ENCODE peak calls at places on chromosome 9, in four cellular contexts. U is neural progenitor cell, S is A549, I is H9. O is an unnamed sample.

GRCh38 chr9:33170464-33171156 is 3.5 kb upstream of the B4GALT1 start:
- DNase-seq in S (no peak), I (peak), U (peak), O (no peak)

GRCh38 chr9:71909887-71910601 is 949 bp downstream of the ABHD17B start:
- DNase-seq in I (peak), U (peak), S (peak), O (peak)

GRCh38 chr9:124906966-124907365 is 33.9 kb downstream of the GOLGA1 start:
- DNase-seq in I (no peak), U (no peak), S (no peak), O (no peak)

GRCh38 chr9:110502842-110503241 is 76.7 kb downstream of the SVEP1 start:
- DNase-seq in U (no peak), S (no peak), I (no peak), O (no peak)

GRCh38 chr9:125889122-125889523 is 141.9 kb downstream of the PBX3 start:
- DNase-seq in S (no peak), I (no peak), U (peak), O (no peak)

GRCh38 chr9:81814794-81815464 is 113.3 kb upstream of the SPATA31D4 start:
- DNase-seq in I (no peak), U (peak), S (no peak), O (no peak)

GRCh38 chr9:101495810-101496209 is 37.8 kb upstream of the RNF20 start:
- DNase-seq in U (no peak), I (no peak), S (no peak), O (no peak)

GRCh38 chr9:91433180-91433579 is 9.5 kb upstream of the NFIL3 start:
- DNase-seq in U (no peak), I (no peak), S (peak), O (no peak)

GRCh38 chr9:94065535-94065961 is 18.7 kb upstream of the PTPDC1 start:
- DNase-seq in I (peak), S (peak), U (peak), O (peak)

GRCh38 chr9:131521203-131521602 is 9.9 kb downstream of the UCK1 start:
- DNase-seq in U (no peak), I (no peak), S (no peak), O (no peak)

GRCh38 chr9:98862936-98863335 is 55.5 kb downstream of the GALNT12 start:
- DNase-seq in U (no peak), S (no peak), I (no peak), O (no peak)

GRCh38 chr9:129102791-129103594 is 7.6 kb downstream of the CRAT start:
- DNase-seq in U (peak), I (peak), S (peak), O (no peak)

GRCh38 chr9:98419260-98419603 is 163.8 kb upstream of the TBC1D2 start:
- DNase-seq in I (no peak), S (no peak), U (no peak), O (no peak)

GRCh38 chr9:129321511-129322021 is 143.5 kb upstream of the IER5L start:
- DNase-seq in S (no peak), I (peak), U (no peak), O (no peak)

GRCh38 chr9:911003-911402 is 65.5 kb upstream of the DMRT3 start:
- DNase-seq in S (no peak), U (no peak), I (peak), O (no peak)

GRCh38 chr9:105242557-105242956 is 1.9 kb upstream of the SLC44A1 start:
- DNase-seq in I (no peak), U (no peak), S (no peak), O (no peak)

GRCh38 chr9:20872340-20872977 is 159.0 kb downstream of the HACD4 start:
- DNase-seq in U (peak), I (no peak), S (no peak), O (no peak)

GRCh38 chr9:97895695-97896332 is 26.5 kb downstream of the TRMO start:
- DNase-seq in I (peak), U (peak), S (peak), O (no peak)

GRCh38 chr9:138112791-138113600 is 235.4 kb downstream of the CACNA1B start:
- DNase-seq in S (no peak), U (no peak), I (peak), O (no peak)

GRCh38 chr9:93166699-93167098 is 17.2 kb upstream of the WNK2 start:
- DNase-seq in I (no peak), S (no peak), U (no peak), O (no peak)

GRCh38 chr9:21556581-21557427 is 74.7 kb upstream of the IFNE start:
- DNase-seq in S (no peak), U (no peak), I (no peak), O (no peak)

GRCh38 chr9:13719410-13719809 is 439.9 kb upstream of the MPDZ start:
- DNase-seq in U (no peak), S (no peak), I (no peak), O (no peak)

GRCh38 chr9:108816037-108816436 is 39.7 kb downstream of the ACTL7B start:
- DNase-seq in I (no peak), U (no peak), S (no peak), O (no peak)

GRCh38 chr9:127878652-127879377 is 1.3 kb upstream of the AK1 start:
- DNase-seq in I (no peak), U (no peak), S (no peak), O (no peak)

GRCh38 chr9:136243631-136244030 is 2.0 kb downstream of the QSOX2 start:
- DNase-seq in S (no peak), U (no peak), I (no peak), O (no peak)

GRCh38 chr9:136242248-136242647 is 3.4 kb downstream of the QSOX2 start:
- DNase-seq in I (no peak), U (no peak), S (no peak), O (no peak)

GRCh38 chr9:136244116-136244775 is 1.4 kb downstream of the QSOX2 start:
- DNase-seq in U (no peak), S (no peak), I (no peak), O (no peak)

GRCh38 chr9:136241540-136241939 is 4.1 kb downstream of the QSOX2 start:
- DNase-seq in S (no peak), U (no peak), I (no peak), O (no peak)

DNA sequence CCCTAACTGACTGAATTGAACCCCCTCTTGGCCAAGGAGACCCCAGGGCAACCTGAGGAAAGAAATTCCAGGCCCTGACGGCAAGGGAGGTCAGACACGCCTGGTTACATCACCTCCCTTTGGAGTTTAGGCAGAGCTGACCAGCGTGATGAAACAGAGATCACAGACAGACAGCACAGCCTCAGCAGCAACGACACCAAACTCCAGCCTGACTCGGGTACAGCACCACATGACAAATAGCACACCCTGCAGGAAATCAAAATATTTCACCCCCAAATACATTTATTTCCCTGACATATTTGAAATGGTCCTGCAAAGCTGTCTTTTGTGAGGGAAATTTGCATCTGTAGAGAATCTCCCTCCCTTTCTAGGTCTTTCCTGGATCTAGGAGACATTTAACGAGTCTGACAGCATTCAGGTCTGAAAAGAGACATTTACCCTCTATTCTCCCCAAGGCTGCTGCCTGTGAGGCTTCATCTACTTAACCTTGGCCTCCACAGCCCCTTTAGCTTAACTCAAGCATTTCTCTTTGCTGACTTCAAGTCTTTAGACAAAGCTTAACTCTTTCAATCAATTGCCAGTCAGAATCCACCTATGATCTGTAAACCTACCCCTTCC is 2.6 kb downstream of the QSOX2 start:
- DNase-seq in S (no peak), U (no peak), I (no peak), O (no peak)
- H3K4me2 ChIP-seq in S (no peak), U (no peak), I (no peak), O (no peak)

GRCh38 chr9:111944467-111944866 is 47.9 kb downstream of the UGCG start:
- DNase-seq in U (no peak), I (no peak), S (no peak), O (no peak)
- H3K27ac ChIP-seq in U (no peak), I (no peak), S (peak), O (no peak)

GRCh38 chr9:112755059-112755458 is 4.5 kb downstream of the SNX30 start:
- DNase-seq in S (no peak), I (no peak), U (no peak), O (no peak)
- H3K4me2 ChIP-seq in S (no peak), I (no peak), U (no peak), O (no peak)

DNA sequence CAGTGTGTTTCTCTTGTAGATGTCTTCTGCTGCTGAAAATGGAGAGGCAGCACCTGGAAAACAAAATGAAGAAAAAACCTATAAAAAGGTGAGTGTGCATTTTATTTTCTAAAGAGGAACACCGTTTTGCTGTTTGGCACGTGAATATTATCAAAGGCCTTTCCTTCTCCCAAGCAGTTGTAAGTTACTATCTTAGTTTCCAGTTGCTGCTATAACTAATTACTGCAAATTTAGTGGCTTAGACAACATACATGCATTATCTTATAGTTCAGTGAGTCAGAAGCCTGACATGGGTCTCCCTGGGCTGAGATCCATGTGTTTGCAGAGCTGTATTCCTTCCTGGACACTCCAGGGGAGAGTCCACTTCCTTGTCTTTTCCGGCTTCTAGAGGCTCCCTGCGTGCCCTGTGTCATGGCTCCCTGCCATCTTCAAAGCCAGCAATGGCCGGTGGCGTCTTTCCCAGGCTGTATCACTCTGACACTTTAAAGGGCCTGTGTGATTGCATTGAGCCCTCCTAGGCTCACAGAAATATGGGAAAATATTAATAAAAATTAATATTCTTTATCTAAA is 117.6 kb downstream of the PIP5K1B start:
- DNase-seq in U (no peak), S (no peak), I (no peak), O (no peak)
- H3K27ac ChIP-seq in U (no peak), S (no peak), I (no peak), O (no peak)

GRCh38 chr9:77810047-77810446 is 161.9 kb upstream of the GNA14 start:
- DNase-seq in I (no peak), U (no peak), S (no peak), O (no peak)

GRCh38 chr9:77811832-77812231 is 163.7 kb upstream of the GNA14 start:
- DNase-seq in I (no peak), U (no peak), S (no peak), O (no peak)

GRCh38 chr9:77808750-77809079 is 160.6 kb upstream of the GNA14 start:
- DNase-seq in S (no peak), U (no peak), I (no peak), O (no peak)

GRCh38 chr9:77809552-77809951 is 161.4 kb upstream of the GNA14 start:
- DNase-seq in S (no peak), I (no peak), U (no peak), O (no peak)

DNA sequence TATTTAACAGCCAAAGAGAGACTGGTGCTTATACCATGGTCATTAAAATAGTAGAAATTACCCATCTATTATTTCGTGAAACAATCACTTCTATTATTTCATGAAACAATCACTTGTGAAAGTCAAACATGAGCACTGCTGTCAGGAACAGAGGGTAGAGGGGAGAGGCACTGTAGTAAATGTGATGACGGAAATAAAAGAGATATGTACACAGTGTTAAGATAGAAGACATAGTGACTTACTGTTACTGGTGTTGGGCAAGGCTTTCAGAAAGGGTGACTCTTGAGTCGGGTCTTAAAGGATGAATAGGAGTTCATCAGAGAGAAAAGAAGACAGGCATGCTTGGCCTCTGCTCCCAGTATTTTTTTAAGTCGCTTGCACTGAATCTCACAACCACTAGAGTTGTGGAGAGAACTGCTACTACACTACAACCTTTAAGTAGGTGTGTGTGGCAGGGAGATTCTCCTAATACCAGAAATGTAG is 162.6 kb upstream of the GNA14 start:
- DNase-seq in I (no peak), S (no peak), U (no peak), O (no peak)
- H3K4me2 ChIP-seq in I (no peak), S (no peak), U (no peak), O (no peak)

DNA sequence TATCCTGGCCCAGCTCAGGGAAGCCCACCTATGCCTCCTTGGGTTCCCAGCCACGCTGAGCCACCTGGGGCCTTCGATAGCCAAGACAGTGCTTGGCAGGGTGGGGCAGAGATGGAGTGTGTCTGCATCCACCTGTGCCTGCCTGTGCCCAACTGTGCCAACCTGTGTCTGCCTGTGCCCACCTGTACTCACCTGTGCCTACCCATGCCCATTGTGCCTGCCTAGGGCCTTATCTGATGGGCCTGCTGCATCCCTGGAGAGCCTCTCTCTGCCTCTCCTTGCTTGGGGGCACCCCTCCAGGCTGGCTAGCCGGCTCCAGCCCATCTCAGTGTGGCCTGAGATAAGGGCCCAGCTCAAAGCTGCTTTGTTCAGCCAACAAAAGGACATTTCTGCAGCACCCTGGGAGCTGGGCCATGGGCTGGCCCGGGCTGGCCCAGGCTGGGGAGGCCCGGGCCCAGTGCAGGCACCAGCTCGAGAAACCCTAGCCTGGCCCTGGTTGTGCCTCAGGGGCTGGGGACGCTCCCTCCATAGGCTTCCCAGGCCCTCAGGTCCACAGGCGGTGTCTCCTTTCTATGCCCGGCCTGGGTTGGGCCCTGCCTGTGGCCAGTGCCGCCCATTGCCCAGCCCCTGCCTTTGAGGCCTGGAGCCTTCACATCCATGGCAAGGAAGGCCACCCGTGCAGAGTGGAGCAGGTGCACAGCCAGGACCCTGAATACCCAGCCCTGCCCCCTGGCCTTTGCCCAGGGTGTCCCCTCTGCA is 37.3 kb upstream of the NOTCH1 start:
- DNase-seq in S (no peak), U (no peak), I (no peak), O (no peak)
- H3K27ac ChIP-seq in S (no peak), U (no peak), I (no peak), O (no peak)